ENCODE peak calls at places on chromosomes 13 and 19, in ten cellular contexts. One of them, this sample, is unnamed.

GRCh38 chr19:13037161-13037560 is 41.9 kb downstream of the NFIX start:
- DNase-seq in epithelial cell of proximal tubule: no peak
- DNase-seq in aorta: peak
- DNase-seq in heart left ventricle: no peak
- DNase-seq in skeletal muscle cell: no peak
- DNase-seq in neural progenitor cell: no peak
- DNase-seq in esophagus muscularis mucosa: no peak
- DNase-seq in foreskin fibroblast: peak
- DNase-seq in sigmoid colon: no peak
- DNase-seq in IMR-90: peak
- DNase-seq in this sample: no peak

GRCh38 chr19:32869369-32870153 is at the start of gene SLC7A9:
- DNase-seq in foreskin fibroblast: no peak
- DNase-seq in neural progenitor cell: no peak
- DNase-seq in heart left ventricle: no peak
- DNase-seq in esophagus muscularis mucosa: no peak
- DNase-seq in skeletal muscle cell: no peak
- DNase-seq in sigmoid colon: peak
- DNase-seq in epithelial cell of proximal tubule: no peak
- DNase-seq in IMR-90: no peak
- DNase-seq in aorta: no peak
- DNase-seq in this sample: no peak

GRCh38 chr13:73772449-73773186 is 361.6 kb downstream of the KLF12 start:
- DNase-seq in sigmoid colon: no peak
- DNase-seq in neural progenitor cell: no peak
- DNase-seq in epithelial cell of proximal tubule: no peak
- DNase-seq in esophagus muscularis mucosa: no peak
- DNase-seq in aorta: no peak
- DNase-seq in IMR-90: no peak
- DNase-seq in heart left ventricle: no peak
- DNase-seq in foreskin fibroblast: no peak
- DNase-seq in skeletal muscle cell: no peak
- DNase-seq in this sample: no peak

GRCh38 chr13:75372923-75373841 is 108.8 kb downstream of the TBC1D4 start:
- DNase-seq in epithelial cell of proximal tubule: no peak
- DNase-seq in sigmoid colon: no peak
- DNase-seq in aorta: no peak
- DNase-seq in skeletal muscle cell: no peak
- DNase-seq in neural progenitor cell: no peak
- DNase-seq in foreskin fibroblast: peak
- DNase-seq in IMR-90: no peak
- DNase-seq in esophagus muscularis mucosa: no peak
- DNase-seq in heart left ventricle: no peak
- DNase-seq in this sample: no peak

GRCh38 chr19:39318071-39318470 is 2.6 kb downstream of the LRFN1 start:
- DNase-seq in sigmoid colon: no peak
- DNase-seq in heart left ventricle: no peak
- DNase-seq in esophagus muscularis mucosa: no peak
- DNase-seq in skeletal muscle cell: no peak
- DNase-seq in IMR-90: no peak
- DNase-seq in foreskin fibroblast: no peak
- DNase-seq in neural progenitor cell: no peak
- DNase-seq in aorta: no peak
- DNase-seq in epithelial cell of proximal tubule: no peak
- DNase-seq in this sample: no peak

GRCh38 chr13:109249780-109250528 is 536.4 kb downstream of the IRS2 start:
- DNase-seq in IMR-90: no peak
- DNase-seq in epithelial cell of proximal tubule: no peak
- DNase-seq in aorta: no peak
- DNase-seq in heart left ventricle: no peak
- DNase-seq in sigmoid colon: no peak
- DNase-seq in neural progenitor cell: no peak
- DNase-seq in skeletal muscle cell: no peak
- DNase-seq in esophagus muscularis mucosa: no peak
- DNase-seq in foreskin fibroblast: no peak
- DNase-seq in this sample: no peak

GRCh38 chr19:42125536-42125935 is 6.7 kb downstream of the POU2F2 start:
- DNase-seq in esophagus muscularis mucosa: no peak
- DNase-seq in aorta: no peak
- DNase-seq in heart left ventricle: no peak
- DNase-seq in foreskin fibroblast: no peak
- DNase-seq in skeletal muscle cell: no peak
- DNase-seq in neural progenitor cell: no peak
- DNase-seq in sigmoid colon: no peak
- DNase-seq in epithelial cell of proximal tubule: no peak
- DNase-seq in IMR-90: no peak
- DNase-seq in this sample: no peak

GRCh38 chr19:31905980-31906948 is 439.1 kb upstream of the ZNF507 start:
- DNase-seq in neural progenitor cell: no peak
- DNase-seq in sigmoid colon: peak
- DNase-seq in esophagus muscularis mucosa: peak
- DNase-seq in skeletal muscle cell: no peak
- DNase-seq in foreskin fibroblast: no peak
- DNase-seq in IMR-90: no peak
- DNase-seq in epithelial cell of proximal tubule: no peak
- DNase-seq in aorta: no peak
- DNase-seq in heart left ventricle: peak
- DNase-seq in this sample: no peak

GRCh38 chr13:46622918-46623256 is 69.9 kb downstream of the LRCH1 start:
- DNase-seq in IMR-90: peak
- DNase-seq in heart left ventricle: peak
- DNase-seq in esophagus muscularis mucosa: no peak
- DNase-seq in aorta: peak
- DNase-seq in foreskin fibroblast: peak
- DNase-seq in epithelial cell of proximal tubule: no peak
- DNase-seq in sigmoid colon: peak
- DNase-seq in neural progenitor cell: no peak
- DNase-seq in skeletal muscle cell: peak
- DNase-seq in this sample: peak

GRCh38 chr13:97627566-97627965 is 193.6 kb downstream of the RAP2A start:
- DNase-seq in aorta: peak
- DNase-seq in foreskin fibroblast: peak
- DNase-seq in neural progenitor cell: peak
- DNase-seq in skeletal muscle cell: peak
- DNase-seq in sigmoid colon: no peak
- DNase-seq in IMR-90: peak
- DNase-seq in esophagus muscularis mucosa: no peak
- DNase-seq in heart left ventricle: peak
- DNase-seq in epithelial cell of proximal tubule: no peak
- DNase-seq in this sample: peak

DNA sequence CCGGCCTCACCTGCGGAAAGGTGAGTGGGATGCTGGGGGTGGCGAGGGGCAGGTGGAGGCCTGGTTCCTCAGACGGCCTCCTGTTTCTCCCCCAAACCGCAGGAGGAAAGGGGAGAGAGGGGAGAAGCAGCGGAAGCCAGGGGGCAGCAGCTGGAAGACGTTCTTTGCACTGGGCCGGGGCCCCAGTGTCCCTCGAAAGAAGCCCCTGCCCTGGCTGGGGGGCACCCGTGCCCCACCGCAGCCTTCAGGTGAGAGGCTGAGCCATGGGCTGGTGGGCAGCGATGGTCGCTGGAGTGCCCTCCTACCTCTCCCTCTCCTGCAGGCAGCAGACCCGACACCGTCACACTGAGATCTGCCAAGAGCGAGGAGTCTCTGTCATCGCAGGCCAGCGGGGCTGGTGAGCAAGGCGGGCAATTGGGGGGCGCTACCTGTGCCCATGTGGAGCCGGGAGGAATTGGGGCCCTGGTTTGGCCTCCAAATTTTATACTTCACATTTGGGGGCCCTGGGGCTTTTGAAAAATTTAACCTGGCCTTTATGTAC is 9.8 kb downstream of the ARHGAP33 start:
- DNase-seq in skeletal muscle cell: no peak
- DNase-seq in heart left ventricle: no peak
- DNase-seq in esophagus muscularis mucosa: no peak
- DNase-seq in foreskin fibroblast: no peak
- DNase-seq in IMR-90: no peak
- DNase-seq in aorta: no peak
- DNase-seq in epithelial cell of proximal tubule: no peak
- DNase-seq in sigmoid colon: no peak
- DNase-seq in neural progenitor cell: no peak
- DNase-seq in this sample: no peak
- H3K4me3 ChIP-seq in skeletal muscle cell: no peak
- H3K4me3 ChIP-seq in heart left ventricle: no peak
- H3K4me3 ChIP-seq in esophagus muscularis mucosa: no peak
- H3K4me3 ChIP-seq in foreskin fibroblast: no peak
- H3K4me3 ChIP-seq in IMR-90: no peak
- H3K4me3 ChIP-seq in aorta: no peak
- H3K4me3 ChIP-seq in epithelial cell of proximal tubule: no peak
- H3K4me3 ChIP-seq in sigmoid colon: no peak
- H3K4me3 ChIP-seq in neural progenitor cell: peak
- H3K4me3 ChIP-seq in this sample: no peak

DNA sequence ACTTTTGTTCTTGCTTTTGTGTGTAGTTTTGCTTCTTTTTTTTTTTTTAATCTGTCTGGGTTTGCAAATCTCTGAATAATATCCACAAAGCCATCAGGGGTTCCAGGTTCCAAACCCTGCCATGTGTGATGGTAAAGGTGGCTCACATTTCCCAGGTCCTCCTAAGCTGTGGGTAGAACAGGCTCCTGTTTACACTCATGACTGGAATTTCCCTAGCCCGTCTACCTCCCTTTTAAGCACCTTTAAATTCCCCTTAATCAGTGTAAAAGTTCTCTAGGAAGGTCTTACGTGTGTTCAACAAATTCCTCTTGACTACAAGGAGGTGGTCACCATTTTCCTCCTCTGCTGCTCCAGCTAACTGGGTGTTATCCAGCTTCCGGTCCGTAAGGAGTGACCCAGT is 62.8 kb downstream of the EFNB2 start:
- DNase-seq in aorta: no peak
- DNase-seq in IMR-90: no peak
- DNase-seq in sigmoid colon: no peak
- DNase-seq in esophagus muscularis mucosa: no peak
- DNase-seq in foreskin fibroblast: no peak
- DNase-seq in neural progenitor cell: no peak
- DNase-seq in skeletal muscle cell: no peak
- DNase-seq in heart left ventricle: no peak
- DNase-seq in epithelial cell of proximal tubule: no peak
- DNase-seq in this sample: no peak
- H3K4me3 ChIP-seq in aorta: no peak
- H3K4me3 ChIP-seq in IMR-90: no peak
- H3K4me3 ChIP-seq in sigmoid colon: peak
- H3K4me3 ChIP-seq in esophagus muscularis mucosa: peak
- H3K4me3 ChIP-seq in foreskin fibroblast: no peak
- H3K4me3 ChIP-seq in neural progenitor cell: no peak
- H3K4me3 ChIP-seq in skeletal muscle cell: no peak
- H3K4me3 ChIP-seq in heart left ventricle: no peak
- H3K4me3 ChIP-seq in epithelial cell of proximal tubule: peak
- H3K4me3 ChIP-seq in this sample: no peak

DNA sequence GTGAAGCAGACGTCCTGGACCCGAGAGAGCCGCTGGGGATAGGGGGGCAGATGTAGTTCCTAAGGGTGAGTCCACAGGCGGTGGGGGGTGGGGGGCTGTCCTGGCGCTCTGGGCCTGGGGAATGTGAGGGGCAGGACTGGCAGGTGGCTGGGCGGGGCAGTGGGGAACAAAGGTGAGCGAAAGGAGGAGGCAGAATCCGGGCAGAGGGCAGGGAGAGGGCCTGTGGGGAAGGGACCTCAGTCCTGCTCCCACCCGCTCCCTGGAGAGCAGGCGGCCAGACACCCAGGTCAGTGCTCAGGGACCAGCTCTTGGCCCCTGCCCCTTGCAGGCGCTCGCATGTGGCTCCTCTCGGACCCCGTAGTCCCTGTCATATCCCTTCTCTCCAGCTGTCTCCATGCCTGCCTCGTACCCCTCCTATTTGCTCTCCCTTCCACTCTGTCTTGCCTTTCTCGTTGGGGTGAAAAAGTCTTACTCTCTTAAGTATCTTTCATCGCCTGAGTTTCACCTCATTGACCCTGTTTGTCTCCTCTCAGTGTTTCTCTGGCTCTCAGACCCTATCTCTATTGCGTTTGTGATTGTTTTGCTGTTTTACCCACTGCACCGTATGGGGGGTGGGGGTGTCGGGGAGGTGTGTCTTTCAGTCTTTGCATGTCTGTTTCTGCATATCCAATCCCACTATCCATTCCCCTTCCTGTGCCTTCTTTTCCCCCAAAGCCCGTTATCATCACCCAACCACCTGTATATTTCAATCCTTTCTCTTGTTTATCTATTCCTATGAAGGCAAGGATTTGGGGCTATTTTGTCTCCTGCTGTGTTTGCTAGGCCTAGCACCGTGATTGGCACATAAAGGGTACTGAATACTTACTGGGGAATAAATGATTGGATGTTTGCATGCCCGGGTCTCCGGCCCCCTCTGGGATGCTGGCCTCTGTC is 5.8 kb downstream of the SPHK2 start:
- DNase-seq in neural progenitor cell: peak
- DNase-seq in heart left ventricle: no peak
- DNase-seq in epithelial cell of proximal tubule: no peak
- DNase-seq in sigmoid colon: peak
- DNase-seq in aorta: no peak
- DNase-seq in IMR-90: no peak
- DNase-seq in esophagus muscularis mucosa: no peak
- DNase-seq in foreskin fibroblast: no peak
- DNase-seq in skeletal muscle cell: no peak
- DNase-seq in this sample: no peak
- H3K4me3 ChIP-seq in neural progenitor cell: peak
- H3K4me3 ChIP-seq in heart left ventricle: no peak
- H3K4me3 ChIP-seq in epithelial cell of proximal tubule: peak
- H3K4me3 ChIP-seq in sigmoid colon: peak
- H3K4me3 ChIP-seq in aorta: peak
- H3K4me3 ChIP-seq in IMR-90: peak
- H3K4me3 ChIP-seq in esophagus muscularis mucosa: peak
- H3K4me3 ChIP-seq in foreskin fibroblast: peak
- H3K4me3 ChIP-seq in skeletal muscle cell: peak
- H3K4me3 ChIP-seq in this sample: peak

GRCh38 chr19:6765738-6766356 is 1.4 kb downstream of the SH2D3A start:
- DNase-seq in epithelial cell of proximal tubule: no peak
- DNase-seq in skeletal muscle cell: no peak
- DNase-seq in sigmoid colon: no peak
- DNase-seq in neural progenitor cell: no peak
- DNase-seq in aorta: no peak
- DNase-seq in IMR-90: no peak
- DNase-seq in heart left ventricle: no peak
- DNase-seq in foreskin fibroblast: no peak
- DNase-seq in esophagus muscularis mucosa: no peak
- DNase-seq in this sample: no peak
- H3K4me3 ChIP-seq in epithelial cell of proximal tubule: no peak
- H3K4me3 ChIP-seq in skeletal muscle cell: no peak
- H3K4me3 ChIP-seq in sigmoid colon: no peak
- H3K4me3 ChIP-seq in neural progenitor cell: no peak
- H3K4me3 ChIP-seq in aorta: no peak
- H3K4me3 ChIP-seq in IMR-90: no peak
- H3K4me3 ChIP-seq in heart left ventricle: no peak
- H3K4me3 ChIP-seq in foreskin fibroblast: no peak
- H3K4me3 ChIP-seq in esophagus muscularis mucosa: no peak
- H3K4me3 ChIP-seq in this sample: no peak

GRCh38 chr13:54445865-54446264 is 1417.3 kb downstream of the OLFM4 start:
- DNase-seq in IMR-90: no peak
- DNase-seq in esophagus muscularis mucosa: no peak
- DNase-seq in heart left ventricle: no peak
- DNase-seq in epithelial cell of proximal tubule: no peak
- DNase-seq in neural progenitor cell: no peak
- DNase-seq in skeletal muscle cell: no peak
- DNase-seq in foreskin fibroblast: no peak
- DNase-seq in aorta: no peak
- DNase-seq in sigmoid colon: no peak
- DNase-seq in this sample: no peak
- H3K4me3 ChIP-seq in IMR-90: no peak
- H3K4me3 ChIP-seq in esophagus muscularis mucosa: no peak
- H3K4me3 ChIP-seq in heart left ventricle: no peak
- H3K4me3 ChIP-seq in epithelial cell of proximal tubule: no peak
- H3K4me3 ChIP-seq in neural progenitor cell: no peak
- H3K4me3 ChIP-seq in skeletal muscle cell: no peak
- H3K4me3 ChIP-seq in foreskin fibroblast: no peak
- H3K4me3 ChIP-seq in aorta: no peak
- H3K4me3 ChIP-seq in sigmoid colon: no peak
- H3K4me3 ChIP-seq in this sample: no peak

GRCh38 chr13:50078512-50079277 is 63.5 kb downstream of the KCNRG start:
- DNase-seq in heart left ventricle: no peak
- DNase-seq in aorta: no peak
- DNase-seq in skeletal muscle cell: no peak
- DNase-seq in foreskin fibroblast: no peak
- DNase-seq in esophagus muscularis mucosa: no peak
- DNase-seq in neural progenitor cell: no peak
- DNase-seq in epithelial cell of proximal tubule: no peak
- DNase-seq in IMR-90: no peak
- DNase-seq in sigmoid colon: no peak
- DNase-seq in this sample: no peak
- H3K4me3 ChIP-seq in heart left ventricle: no peak
- H3K4me3 ChIP-seq in aorta: peak
- H3K4me3 ChIP-seq in skeletal muscle cell: peak
- H3K4me3 ChIP-seq in foreskin fibroblast: no peak
- H3K4me3 ChIP-seq in esophagus muscularis mucosa: peak
- H3K4me3 ChIP-seq in neural progenitor cell: peak
- H3K4me3 ChIP-seq in epithelial cell of proximal tubule: peak
- H3K4me3 ChIP-seq in IMR-90: no peak
- H3K4me3 ChIP-seq in sigmoid colon: peak
- H3K4me3 ChIP-seq in this sample: no peak